ENCODE peak calls at places on chromosomes 4 and X, in six cellular contexts. T, Z, J, F, V and S are unnamed samples.
A peak's percentile ranks its signal among the peaks of the same experiment; 100 is the strongest.

GRCh38 chr4:78624048-78624447 is 72.5 kb downstream of the ANXA3 start:
- DNase-seq in F (no peak), J (no peak), T (no peak), V (no peak), Z (no peak), S (no peak)

GRCh38 chrX:21741378-21741777 is 16.5 kb downstream of the SMPX start:
- DNase-seq in V (no peak), F (no peak), T (no peak), J (no peak), Z (no peak), S (no peak)

GRCh38 chr4:183504930-183505555 is at the start of gene ING2:
- DNase-seq in Z (no peak), V (peak; percentile 91), T (no peak), F (no peak), J (no peak), S (no peak)

GRCh38 chr4:163448541-163449203 is 24.9 kb downstream of the TKTL2 start:
- DNase-seq in V (no peak), T (no peak), J (no peak), F (no peak), Z (no peak), S (no peak)

GRCh38 chr4:52037730-52038108 is 380 bp downstream of the SGCB start:
- DNase-seq in T (no peak), V (peak; percentile 74), J (no peak), Z (peak; percentile 60), F (peak; percentile 51), S (peak; percentile 14)

GRCh38 chr4:3313139-3313538 is 20.3 kb downstream of the RGS12 start:
- DNase-seq in J (no peak), T (no peak), F (no peak), V (no peak), Z (no peak), S (peak; percentile 0)

GRCh38 chr4:87044511-87045369 is 109.9 kb downstream of the AFF1 start:
- DNase-seq in V (peak; percentile 39), F (no peak), Z (no peak), T (no peak), J (no peak), S (no peak)

GRCh38 chrX:23465985-23466384 is 131.3 kb downstream of the PTCHD1 start:
- DNase-seq in T (no peak), J (no peak), Z (no peak), V (no peak), F (no peak), S (no peak)

GRCh38 chr4:97691111-97691605 is 452.1 kb downstream of the STPG2 start:
- DNase-seq in V (no peak), F (no peak), T (no peak), J (no peak), Z (no peak), S (no peak)

GRCh38 chrX:48541140-48541814 is 1.8 kb downstream of the TBC1D25 start:
- DNase-seq in V (no peak), F (no peak), Z (no peak), T (no peak), J (no peak), S (no peak)

GRCh38 chr4:147355849-147356248 is 125.0 kb upstream of the EDNRA start:
- DNase-seq in T (no peak), Z (no peak), F (no peak), V (no peak), J (no peak), S (no peak)

GRCh38 chr4:85050736-85051135 is 84.2 kb upstream of the WDFY3 start:
- DNase-seq in F (no peak), Z (no peak), J (no peak), V (no peak), T (no peak), S (no peak)

GRCh38 chrX:5730561-5730960 is 498.1 kb downstream of the NLGN4X start:
- DNase-seq in J (no peak), V (no peak), T (no peak), F (no peak), Z (no peak), S (no peak)

GRCh38 chr4:41362647-41363383 is 106.1 kb downstream of the UCHL1 start:
- DNase-seq in J (no peak), F (no peak), Z (no peak), V (peak; percentile 65), T (no peak), S (no peak)

GRCh38 chr4:39232100-39232499 is 49.8 kb downstream of the WDR19 start:
- DNase-seq in V (no peak), Z (no peak), T (no peak), J (no peak), F (no peak), S (peak; percentile 26)

GRCh38 chr4:27387706-27388105 is 527.1 kb downstream of the STIM2 start:
- DNase-seq in Z (no peak), T (no peak), F (no peak), V (no peak), J (no peak), S (no peak)

GRCh38 chr4:134189480-134189879 is 12.1 kb downstream of the PABPC4L start:
- DNase-seq in T (no peak), F (no peak), Z (no peak), V (no peak), J (no peak), S (no peak)

GRCh38 chr4:165766018-165766417 is 107.0 kb upstream of the TLL1 start:
- DNase-seq in T (no peak), J (no peak), V (no peak), F (no peak), Z (no peak), S (no peak)

GRCh38 chr4:148776944-148777343 is 334.7 kb upstream of the NR3C2 start:
- DNase-seq in F (no peak), T (no peak), J (no peak), V (no peak), Z (no peak), S (no peak)

GRCh38 chrX:67585401-67585800 is 41.6 kb downstream of the AR start:
- DNase-seq in F (no peak), J (no peak), Z (no peak), V (no peak), T (no peak), S (no peak)

GRCh38 chrX:46777971-46778810 is 19.3 kb upstream of the SLC9A7 start:
- DNase-seq in V (no peak), T (no peak), Z (no peak), F (no peak), J (no peak), S (no peak)

GRCh38 chr4:2135083-2135482 is 76.0 kb downstream of the NAT8L start:
- DNase-seq in J (no peak), V (no peak), Z (no peak), T (peak; percentile 6), F (no peak), S (no peak)

GRCh38 chrX:11970935-11971334 is 167.3 kb upstream of the FRMPD4 start:
- DNase-seq in J (no peak), F (no peak), T (no peak), V (no peak), Z (no peak), S (no peak)

DNA sequence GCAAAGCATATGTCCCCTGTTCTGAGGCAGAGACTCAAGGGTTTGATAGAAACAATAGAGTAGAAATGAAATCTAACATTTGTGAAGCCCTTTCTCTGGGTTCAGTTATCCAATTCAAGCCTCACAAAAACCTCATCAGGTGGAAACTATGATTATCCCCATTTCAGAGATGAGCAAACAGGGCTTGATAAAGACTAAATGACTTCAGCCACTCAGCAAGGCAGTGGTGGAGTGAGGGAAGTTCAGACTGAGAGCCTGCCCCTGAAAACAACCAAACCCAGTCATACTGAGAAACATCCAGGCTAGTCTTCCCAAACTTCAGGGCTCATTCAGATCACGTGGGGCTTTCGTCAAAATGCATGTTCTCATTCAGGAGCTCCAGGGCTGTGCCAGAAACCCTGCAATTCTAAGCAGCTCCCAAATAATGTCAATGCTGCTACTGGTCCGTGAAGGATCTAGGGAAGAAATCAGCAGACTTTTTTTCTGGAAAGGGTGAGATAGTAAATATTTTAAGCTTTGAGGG is 109.6 kb upstream of the KIT start:
- DNase-seq in T (no peak), J (no peak), V (no peak), F (no peak), Z (no peak), S (no peak)
- H3K4me1 ChIP-seq in T (no peaks in the 10 kb centered on the region), J (no peaks in the 10 kb centered on the region), V (peaks cover 8% of the 10 kb centered on the region), F (peaks cover 5% of the 10 kb centered on the region), Z (no peaks in the 10 kb centered on the region), S (peaks cover 10% of the 10 kb centered on the region)

GRCh38 chr4:10077101-10077491 is 39.5 kb downstream of the WDR1 start:
- DNase-seq in F (no peak), J (peak; percentile 58), V (no peak), Z (peak; percentile 43), T (no peak), S (peak; percentile 2)

GRCh38 chr4:10075953-10076391 is 40.6 kb downstream of the WDR1 start:
- DNase-seq in T (no peak), J (no peak), V (no peak), F (no peak), Z (no peak), S (peak; percentile 3)

GRCh38 chr4:10074076-10074766 is 42.4 kb downstream of the WDR1 start:
- DNase-seq in Z (no peak), F (no peak), T (no peak), J (no peak), V (no peak), S (no peak)

GRCh38 chr4:10074767-10075105 is 41.9 kb downstream of the WDR1 start:
- DNase-seq in V (peak; percentile 31), T (no peak), F (peak; percentile 5), J (no peak), Z (no peak), S (peak; percentile 1)

DNA sequence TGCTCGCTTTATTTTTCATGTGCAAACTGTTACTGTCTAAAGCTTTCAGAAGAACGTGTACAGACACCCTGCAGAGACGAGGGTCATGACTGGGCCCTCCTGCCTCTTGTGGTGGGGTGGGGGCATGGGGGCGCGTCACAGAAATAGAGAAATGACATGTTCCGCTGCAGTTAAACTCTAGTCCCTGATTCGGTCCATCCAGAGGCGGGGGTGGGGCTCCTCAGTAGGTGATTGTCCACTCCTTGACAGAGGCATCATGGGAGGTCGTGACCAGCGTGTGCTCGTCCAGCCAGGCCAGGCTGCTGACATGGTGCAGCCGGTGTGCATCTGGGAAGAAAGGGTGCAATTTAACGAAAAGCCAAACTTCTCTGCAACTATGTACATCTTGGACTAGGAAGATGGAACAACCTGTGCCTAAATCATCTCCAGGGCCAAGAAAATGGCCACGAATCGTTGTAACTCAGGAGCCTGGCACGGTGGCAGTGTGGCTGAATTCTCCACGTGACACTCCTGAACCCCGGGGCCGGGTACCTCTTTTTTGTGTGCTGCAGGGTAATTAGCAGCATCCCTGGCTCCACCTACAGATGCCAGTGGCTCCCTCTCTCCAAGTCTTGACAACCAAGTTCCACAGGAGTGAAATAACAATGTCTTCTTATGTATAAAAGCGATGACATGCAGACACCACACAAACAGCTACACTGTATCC is 41.3 kb downstream of the WDR1 start:
- DNase-seq in F (no peak), J (no peak), T (no peak), Z (no peak), V (no peak), S (no peak)
- H3K36me3 ChIP-seq in F (peaks cover 83% of the 10 kb centered on the region), J (peaks cover 77% of the 10 kb centered on the region), T (peaks cover 66% of the 10 kb centered on the region), Z (peaks cover 12% of the 10 kb centered on the region), V (no peaks in the 10 kb centered on the region), S (peaks cover 47% of the 10 kb centered on the region)

GRCh38 chr4:128823025-128823661 is 13.6 kb downstream of the JADE1 start:
- DNase-seq in J (no peak), Z (no peak), F (no peak), T (no peak), V (no peak), S (no peak)
- H3K4me1 ChIP-seq in J (no peaks in the 10 kb centered on the region), Z (peaks cover 15% of the 10 kb centered on the region), F (peaks cover 61% of the 10 kb centered on the region), T (peaks cover 37% of the 10 kb centered on the region), V (peaks cover 46% of the 10 kb centered on the region), S (peaks cover 89% of the 10 kb centered on the region)

DNA sequence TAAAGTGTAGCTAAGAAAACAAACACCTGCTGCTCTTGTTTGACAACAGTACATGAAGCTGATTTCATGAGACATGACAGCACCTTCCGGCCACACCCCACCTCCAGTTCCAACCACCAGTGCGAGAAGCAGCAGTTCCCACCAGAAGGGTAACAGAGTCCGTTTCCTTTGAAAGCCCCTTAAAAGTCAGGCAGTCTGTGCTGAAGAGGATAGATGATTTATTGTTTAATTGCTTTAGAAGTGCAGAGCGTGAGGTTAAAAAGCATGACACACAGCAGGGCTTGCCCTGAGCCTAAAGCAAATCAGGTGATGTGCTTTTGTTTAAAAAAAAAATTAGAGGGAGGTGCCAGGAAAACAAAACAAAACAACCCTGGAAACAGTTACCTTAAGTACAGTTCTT is 82.6 kb downstream of the HADH start:
- DNase-seq in T (peak; percentile 61), V (no peak), F (peak; percentile 75), Z (no peak), J (no peak), S (no peak)
- H3K36me3 ChIP-seq in T (peaks cover 32% of the 10 kb centered on the region), V (no peaks in the 10 kb centered on the region), F (peaks cover 98% of the 10 kb centered on the region), Z (no peaks in the 10 kb centered on the region), J (no peaks in the 10 kb centered on the region), S (no peaks in the 10 kb centered on the region)